ENCODE peak calls at places on chromosomes 6 and 20, in nine cellular contexts. S is activated CD8-positive, alpha-beta memory T cell treated with anti-CD3 and anti-CD28 coated beads for 4 hours; N is globus pallidus; E is AG08395; J is stimulated activated CD4-positive, alpha-beta T cell treated with anti-CD3 and anti-CD28 coated beads, Interleukin-4, amount 100 ng/mL, for 48 hours; L is fibroblast of lung; W is omental fat pad; I is NB4; Q is HFF-Myc. C is an unnamed sample.

GRCh38 chr6:17045581-17046322 is 56.1 kb upstream of the STMND1 start:
- DNase-seq in S (no peak), N (peak; percentile 48), E (peak; percentile 70), J (no peak), L (peak; percentile 45), W (no peak), I (no peak), Q (peak; percentile 41), C (no peak)

GRCh38 chr20:50041238-50041915 is 58.6 kb downstream of the SNAI1 start:
- DNase-seq in S (no peak), N (no peak), E (no peak), J (no peak), L (no peak), W (no peak), I (peak; percentile 71), Q (no peak), C (no peak)

GRCh38 chr20:53917145-53918009 is 153.0 kb downstream of the BCAS1 start:
- DNase-seq in S (no peak), N (peak; percentile 54), E (peak; percentile 74), J (no peak), L (peak; percentile 42), W (no peak), I (peak; percentile 61), Q (no peak), C (no peak)

GRCh38 chr6:166173292-166173951 is 5.8 kb upstream of the TBXT start:
- DNase-seq in S (no peak), N (no peak), E (no peak), J (no peak), L (no peak), W (no peak), I (peak; percentile 93), Q (no peak), C (no peak)

GRCh38 chr6:95742895-95743294 is 165.6 kb downstream of the MANEA start:
- DNase-seq in S (no peak), N (no peak), E (no peak), J (no peak), L (no peak), W (no peak), I (no peak), Q (no peak), C (no peak)

GRCh38 chr6:26240981-26241770 is 123.8 kb upstream of the BTN3A2 start:
- DNase-seq in S (peak; percentile 26), N (no peak), E (no peak), J (peak; percentile 51), L (peak; percentile 85), W (no peak), I (peak; percentile 82), Q (no peak), C (no peak)

GRCh38 chr6:1701668-1702353 is 92.1 kb downstream of the FOXC1 start:
- DNase-seq in S (no peak), N (no peak), E (peak; percentile 86), J (no peak), L (peak; percentile 63), W (no peak), I (no peak), Q (peak; percentile 42), C (peak; percentile 61)

GRCh38 chr20:17651761-17652388 is 30.2 kb downstream of the RRBP1 start:
- DNase-seq in S (no peak), N (no peak), E (peak; percentile 24), J (no peak), L (peak; percentile 54), W (no peak), I (no peak), Q (no peak), C (no peak)

GRCh38 chr6:36094786-36095496 is 35.4 kb upstream of the MAPK13 start:
- DNase-seq in S (peak; percentile 66), N (peak; percentile 79), E (peak; percentile 79), J (peak; percentile 80), L (peak; percentile 80), W (peak; percentile 90), I (peak; percentile 84), Q (peak; percentile 36), C (peak; percentile 37)

GRCh38 chr6:26016326-26017275 is 54.0 kb downstream of the TRIM38 start:
- DNase-seq in S (no peak), N (no peak), E (no peak), J (no peak), L (peak; percentile 33), W (no peak), I (no peak), Q (no peak), C (no peak)

GRCh38 chr6:74137910-74138309 is 441.9 kb downstream of the CD109 start:
- DNase-seq in S (no peak), N (no peak), E (peak; percentile 69), J (no peak), L (peak; percentile 85), W (no peak), I (no peak), Q (peak; percentile 16), C (peak; percentile 44)

GRCh38 chr6:146546440-146546839 is 2.8 kb downstream of the RAB32 start:
- DNase-seq in S (no peak), N (no peak), E (peak; percentile 71), J (no peak), L (peak; percentile 93), W (no peak), I (peak; percentile 38), Q (no peak), C (peak; percentile 61)

GRCh38 chr6:15036690-15037245 is 209.1 kb upstream of the JARID2 start:
- DNase-seq in S (no peak), N (peak; percentile 52), E (no peak), J (no peak), L (no peak), W (no peak), I (no peak), Q (no peak), C (no peak)

GRCh38 chr20:31979713-31980426 is 11.9 kb downstream of the XKR7 start:
- DNase-seq in S (no peak), N (no peak), E (no peak), J (no peak), L (no peak), W (no peak), I (no peak), Q (no peak), C (no peak)

GRCh38 chr6:11432713-11433450 is 104.7 kb upstream of the TMEM170B start:
- DNase-seq in S (no peak), N (no peak), E (peak; percentile 63), J (no peak), L (peak; percentile 61), W (no peak), I (no peak), Q (peak; percentile 67), C (no peak)

GRCh38 chr6:74899416-74899815 is 306.4 kb downstream of the COL12A1 start:
- DNase-seq in S (no peak), N (no peak), E (no peak), J (no peak), L (peak; percentile 59), W (no peak), I (peak; percentile 18), Q (no peak), C (no peak)

C was measured in AG04450.